ENCODE peak calls at places on chromosomes 3 and 15, in seven cellular contexts. R, K, A, O, X, U and T are unnamed samples. For H3K27me3, the result is how much of the 10 kb centered on the place peaks cover.

GRCh38 chr3:175343946-175344345 is 484.8 kb downstream of the NAALADL2 start:
- DNase-seq in O (no peak), U (no peak), X (no peak), A (no peak), R (no peak), K (no peak), T (no peak)

GRCh38 chr3:115336836-115337235 is 189.7 kb upstream of the ZBTB20 start:
- DNase-seq in U (no peak), O (no peak), R (no peak), K (no peak), X (no peak), A (no peak), T (no peak)

GRCh38 chr3:40079203-40079844 is 230.2 kb upstream of the EIF1B start:
- DNase-seq in U (no peak), X (no peak), R (no peak), A (no peak), K (no peak), O (no peak), T (no peak)

GRCh38 chr3:157354254-157354653 is 82.4 kb upstream of the PTX3 start:
- DNase-seq in K (no peak), A (no peak), X (no peak), O (no peak), U (no peak), R (no peak), T (no peak)

GRCh38 chr3:105851176-105851575 is 17.6 kb downstream of the CBLB start:
- DNase-seq in A (no peak), X (no peak), U (no peak), K (no peak), R (no peak), O (no peak), T (no peak)

GRCh38 chr3:179452166-179452544 is 885 bp upstream of the GNB4 start:
- DNase-seq in X (no peak), K (no peak), U (no peak), O (no peak), A (no peak), R (peak), T (no peak)

GRCh38 chr3:81723732-81724313 is 37.6 kb downstream of the GBE1 start:
- DNase-seq in X (no peak), A (no peak), R (no peak), O (no peak), U (no peak), K (no peak), T (no peak)

GRCh38 chr3:186162221-186162620 is 53.3 kb upstream of the ETV5 start:
- DNase-seq in R (no peak), K (no peak), U (no peak), X (no peak), O (no peak), A (no peak), T (peak)

GRCh38 chr3:156334841-156335545 is 214.6 kb downstream of the KCNAB1 start:
- DNase-seq in U (no peak), A (no peak), X (no peak), R (no peak), O (no peak), K (no peak), T (no peak)

GRCh38 chr3:142993958-142994442 is 7.4 kb upstream of the U2SURP start:
- DNase-seq in O (peak), K (peak), R (peak), U (peak), X (peak), A (peak), T (peak)

GRCh38 chr3:29072626-29073025 is 208.2 kb upstream of the RBMS3 start:
- DNase-seq in U (no peak), K (no peak), A (no peak), R (no peak), X (no peak), O (no peak), T (no peak)

GRCh38 chr3:60779637-60780036 is 471.6 kb downstream of the FHIT start:
- DNase-seq in O (no peak), A (no peak), U (no peak), K (no peak), X (no peak), R (no peak), T (no peak)

GRCh38 chr3:64533565-64534317 is 154.1 kb downstream of the ADAMTS9 start:
- DNase-seq in X (peak), K (peak), O (peak), R (peak), A (peak), U (peak), T (peak)

GRCh38 chr3:10228248-10228950 is 19.9 kb upstream of the TATDN2 start:
- DNase-seq in R (no peak), O (no peak), K (no peak), A (no peak), U (no peak), X (no peak), T (no peak)

GRCh38 chr3:184448321-184449160 is 68.7 kb downstream of the CHRD start:
- DNase-seq in A (no peak), R (no peak), X (no peak), O (peak), K (no peak), U (no peak), T (no peak)

GRCh38 chr3:148500791-148501360 is 196.8 kb upstream of the AGTR1 start:
- DNase-seq in A (no peak), O (no peak), R (no peak), X (no peak), K (no peak), U (no peak), T (no peak)

GRCh38 chr15:50685976-50686467 is 575 bp downstream of the TRPM7 start:
- DNase-seq in R (peak), A (peak), K (peak), X (peak), U (peak), O (no peak), T (peak)

GRCh38 chr3:133538154-133538553 is 35.3 kb upstream of the CDV3 start:
- DNase-seq in U (no peak), R (no peak), A (no peak), K (no peak), O (no peak), X (no peak), T (no peak)

GRCh38 chr3:24318668-24319287 is 175.9 kb downstream of the THRB start:
- DNase-seq in A (no peak), O (no peak), X (no peak), R (no peak), U (no peak), K (no peak), T (no peak)

GRCh38 chr15:45225506-45226273 is 26.3 kb upstream of the SLC28A2 start:
- DNase-seq in O (no peak), R (no peak), X (no peak), A (no peak), U (no peak), K (no peak), T (no peak)

GRCh38 chr15:98207928-98208327 is 247.4 kb downstream of the ARRDC4 start:
- DNase-seq in O (no peak), X (no peak), U (no peak), K (no peak), R (no peak), A (no peak), T (no peak)

GRCh38 chr3:13528217-13528801 is 20.6 kb upstream of the FBLN2 start:
- DNase-seq in O (no peak), K (no peak), X (no peak), R (no peak), U (no peak), A (no peak), T (no peak)

GRCh38 chr15:94743668-94744067 is 512.3 kb downstream of the MCTP2 start:
- DNase-seq in A (no peak), K (no peak), X (no peak), O (no peak), U (no peak), R (no peak), T (no peak)

GRCh38 chr3:155744091-155744625 is 713 bp downstream of the PLCH1 start:
- DNase-seq in A (no peak), U (peak), O (no peak), X (peak), R (peak), K (peak), T (no peak)

GRCh38 chr15:31280037-31280830 is 46.4 kb upstream of the KLF13 start:
- DNase-seq in A (peak), R (no peak), X (peak), O (peak), K (peak), U (peak), T (no peak)

GRCh38 chr3:138624518-138624917 is 15.9 kb downstream of the FAIM start:
- DNase-seq in O (no peak), K (no peak), X (no peak), U (no peak), R (no peak), A (no peak), T (no peak)

GRCh38 chr15:41873711-41874110 is 20.1 kb downstream of the SPTBN5 start:
- DNase-seq in K (no peak), X (no peak), O (no peak), A (no peak), U (no peak), R (no peak), T (no peak)

GRCh38 chr15:92306662-92307061 is 87.0 kb upstream of the ST8SIA2 start:
- DNase-seq in O (no peak), U (no peak), K (no peak), A (no peak), R (no peak), X (no peak), T (no peak)

GRCh38 chr3:176961916-176962315 is 235.4 kb downstream of the TBL1XR1 start:
- DNase-seq in X (no peak), R (no peak), A (no peak), O (no peak), U (no peak), K (no peak), T (no peak)

GRCh38 chr3:194995922-194996321 is 275.0 kb downstream of the XXYLT1 start:
- DNase-seq in A (no peak), U (no peak), O (no peak), K (no peak), R (no peak), X (no peak), T (no peak)

DNA sequence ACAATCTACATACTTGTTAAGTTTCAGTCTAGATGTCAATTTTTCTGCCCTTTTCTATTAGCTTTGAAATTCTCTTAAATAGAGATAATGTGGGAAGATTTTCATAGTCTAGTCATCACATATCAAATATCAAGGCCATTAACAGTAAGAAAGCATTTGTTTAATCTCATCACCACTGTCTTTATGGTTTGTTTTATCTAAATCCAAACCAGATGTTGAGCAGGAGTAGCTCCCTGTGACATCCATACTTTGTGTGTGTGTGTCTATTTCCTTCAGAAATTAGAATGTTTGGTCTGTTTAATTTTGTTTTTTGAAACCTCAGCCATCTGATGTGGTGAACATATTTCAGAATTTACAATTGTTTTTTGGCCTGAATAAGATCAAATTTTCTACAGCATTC is 23.1 kb upstream of the GOLGA8B start:
- DNase-seq in R (no peak), X (no peak), K (no peak), U (no peak), A (no peak), O (no peak), T (no peak)
- H3K27me3 ChIP-seq in R (under half), X (under half), K (under half), U (under half), A (under half), O (under half), T (under half)

GRCh38 chr3:171962137-171962720 is 77.1 kb upstream of the FNDC3B start:
- DNase-seq in R (no peak), K (no peak), O (no peak), X (no peak), A (no peak), U (no peak), T (no peak)
- TF ChIP-seq POLR2A in R (no peak), K (no peak), O (no peak), X (no peak), A (no peak), U (no peak), T (no peak)

GRCh38 chr3:123349566-123350450 is 99.1 kb downstream of the ADCY5 start:
- DNase-seq in A (no peak), U (no peak), K (no peak), O (peak), R (no peak), X (no peak), T (no peak)

GRCh38 chr3:123351396-123351945 is 97.4 kb downstream of the ADCY5 start:
- DNase-seq in A (no peak), O (peak), U (no peak), K (no peak), R (no peak), X (no peak), T (no peak)

GRCh38 chr3:123349201-123349535 is 99.7 kb downstream of the ADCY5 start:
- DNase-seq in R (no peak), O (peak), A (no peak), U (no peak), X (no peak), K (no peak), T (no peak)

GRCh38 chr3:123352134-123352554 is 96.7 kb downstream of the ADCY5 start:
- DNase-seq in U (no peak), O (peak), K (peak), X (no peak), A (no peak), R (no peak), T (no peak)

GRCh38 chr3:123350971-123351370 is 97.9 kb downstream of the ADCY5 start:
- DNase-seq in U (no peak), O (peak), K (no peak), A (no peak), X (no peak), R (no peak), T (no peak)
- H3K27me3 ChIP-seq in U (under half), O (under half), K (under half), A (under half), X (under half), R (under half), T (under half)

GRCh38 chr15:43107741-43108140 is 1.9 kb upstream of the UBR1 start:
- DNase-seq in U (no peak), O (no peak), K (no peak), R (no peak), A (no peak), X (no peak), T (no peak)

GRCh38 chr15:43105077-43105769 is 615 bp downstream of the UBR1 start:
- DNase-seq in X (no peak), U (no peak), K (peak), O (no peak), A (no peak), R (peak), T (no peak)

GRCh38 chr15:43104426-43104825 is 1.4 kb downstream of the UBR1 start:
- DNase-seq in X (no peak), R (no peak), K (no peak), A (no peak), U (no peak), O (no peak), T (no peak)

GRCh38 chr15:43106486-43106829 is 620 bp upstream of the UBR1 start:
- DNase-seq in U (no peak), K (no peak), X (no peak), A (no peak), R (no peak), O (no peak), T (no peak)

DNA sequence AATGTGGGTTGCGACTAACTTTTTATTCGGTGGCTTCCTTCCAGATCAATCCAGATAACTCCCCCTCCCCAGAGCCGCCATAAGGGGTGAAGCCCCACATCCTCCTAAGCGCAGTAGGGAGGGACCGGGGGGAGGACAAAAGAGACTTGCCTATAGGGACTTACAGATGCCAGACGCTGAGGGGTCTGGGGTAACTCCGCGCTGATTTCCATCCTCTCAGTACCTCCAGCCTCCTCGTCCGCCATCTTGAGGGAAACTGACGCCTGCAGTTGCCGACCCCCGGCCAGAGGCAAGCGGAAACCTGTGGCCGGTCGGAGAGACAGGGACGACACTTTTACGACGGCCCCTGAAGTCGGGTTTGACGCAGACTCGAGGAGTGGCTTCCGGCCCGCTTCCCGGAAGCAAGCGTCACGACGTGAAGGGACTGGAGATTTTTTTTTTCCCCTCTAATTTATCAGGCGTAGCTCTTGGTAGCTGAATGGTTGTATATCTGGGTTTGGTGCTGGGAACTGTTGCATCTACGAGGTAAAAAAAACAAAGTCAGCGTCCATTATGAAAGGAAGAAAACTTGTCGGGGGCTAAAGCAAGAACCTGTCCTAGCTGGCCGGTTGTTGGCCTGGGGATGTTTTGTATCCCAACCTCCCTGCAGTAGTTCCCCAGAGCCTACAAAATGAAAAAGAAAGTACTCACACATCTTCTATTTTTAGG is at the start of gene UBR1:
- DNase-seq in R (peak), A (peak), K (peak), O (peak), X (peak), U (peak), T (peak)
- TF ChIP-seq POLR2A in R (peak), A (peak), K (peak), O (peak), X (peak), U (no peak), T (no peak)

GRCh38 chr15:66433726-66434125 is 47.0 kb downstream of the MAP2K1 start:
- DNase-seq in U (no peak), A (no peak), O (no peak), K (no peak), X (no peak), R (no peak), T (no peak)
- H3K27me3 ChIP-seq in U (under half), A (under half), O (under half), K (under half), X (under half), R (under half), T (under half)

GRCh38 chr15:69855172-69855562 is 242.6 kb downstream of the TLE3 start:
- DNase-seq in R (no peak), U (no peak), A (no peak), K (no peak), X (no peak), O (no peak), T (no peak)

GRCh38 chr15:69855601-69856000 is 242.1 kb downstream of the TLE3 start:
- DNase-seq in U (no peak), R (no peak), X (no peak), O (no peak), A (no peak), K (no peak), T (no peak)

GRCh38 chr15:69853572-69853971 is 244.1 kb downstream of the TLE3 start:
- DNase-seq in A (no peak), O (no peak), K (no peak), X (no peak), R (no peak), U (no peak), T (no peak)

GRCh38 chr15:69854521-69855171 is 243.1 kb downstream of the TLE3 start:
- DNase-seq in U (no peak), X (no peak), O (no peak), K (no peak), A (no peak), R (no peak), T (no peak)

GRCh38 chr15:69852482-69853275 is 245.0 kb downstream of the TLE3 start:
- DNase-seq in A (no peak), K (no peak), O (no peak), X (no peak), U (no peak), R (no peak), T (no peak)
- TF ChIP-seq POLR2A in A (no peak), K (no peak), O (no peak), X (no peak), U (no peak), R (no peak), T (no peak)

GRCh38 chr15:40250304-40250656 is 11.4 kb downstream of the PAK6 start:
- DNase-seq in A (no peak), X (no peak), R (no peak), K (no peak), U (no peak), O (peak), T (no peak)
- H3K27me3 ChIP-seq in A (under half), X (under half), R (under half), K (under half), U (under half), O (under half), T (under half)